ENCODE peak calls at places on chromosomes 4 and X, in six cellular contexts. J, V, T, S, A and I are unnamed samples.

GRCh38 chrX:106246511-106246910 is 78.4 kb downstream of the PWWP3B start:
- DNase-seq in J (peak), V (no peak), T (no peak), S (no peak), A (peak), I (no peak)

GRCh38 chrX:148380614-148381561 is 119.5 kb upstream of the AFF2 start:
- DNase-seq in J (no peak), V (no peak), T (no peak), S (peak), A (no peak), I (peak)

GRCh38 chr4:38385286-38386010 is 278.6 kb upstream of the KLF3 start:
- DNase-seq in J (no peak), V (no peak), T (no peak), S (no peak), A (peak), I (peak)

GRCh38 chr4:137307806-137308205 is 224.5 kb downstream of the PCDH18 start:
- DNase-seq in J (peak), V (peak), T (peak), S (no peak), A (peak), I (no peak)

GRCh38 chrX:10173331-10173900 is 16.6 kb downstream of the CLCN4 start:
- DNase-seq in J (no peak), V (peak), T (peak), S (no peak), A (peak), I (peak)

GRCh38 chr4:150096625-150097024 is 18.4 kb downstream of the DCLK2 start:
- DNase-seq in J (no peak), V (no peak), T (no peak), S (no peak), A (no peak), I (no peak)

GRCh38 chrX:55480390-55481062 is 9.1 kb downstream of the USP51 start:
- DNase-seq in J (no peak), V (no peak), T (no peak), S (no peak), A (no peak), I (no peak)

GRCh38 chr4:60913026-60913425 is 287.1 kb upstream of the ADGRL3 start:
- DNase-seq in J (no peak), V (no peak), T (no peak), S (no peak), A (no peak), I (no peak)

GRCh38 chrX:43655961-43656494 is at the start of gene MAOA:
- DNase-seq in J (peak), V (no peak), T (peak), S (no peak), A (peak), I (peak)

GRCh38 chr4:51932261-51932660 is 87.9 kb downstream of the LRRC66 start:
- DNase-seq in J (no peak), V (peak), T (no peak), S (no peak), A (no peak), I (no peak)

GRCh38 chrX:130393451-130394074 is 8.1 kb upstream of the GPR119 start:
- DNase-seq in J (peak), V (peak), T (peak), S (no peak), A (peak), I (peak)

GRCh38 chr4:17072483-17072882 is 174.0 kb upstream of the LDB2 start:
- DNase-seq in J (no peak), V (no peak), T (no peak), S (no peak), A (no peak), I (no peak)

GRCh38 chr4:47122592-47123291 is 91.4 kb downstream of the GABRB1 start:
- DNase-seq in J (peak), V (peak), T (peak), S (no peak), A (peak), I (peak)

GRCh38 chrX:73765776-73766465 is 202.9 kb downstream of the CHIC1 start:
- DNase-seq in J (no peak), V (no peak), T (no peak), S (no peak), A (no peak), I (no peak)

GRCh38 chrX:120797201-120797938 is 78.3 kb downstream of the CT47B1 start:
- DNase-seq in J (no peak), V (no peak), T (no peak), S (no peak), A (no peak), I (peak)

GRCh38 chr4:128565565-128566186 is 243.8 kb upstream of the JADE1 start:
- DNase-seq in J (peak), V (no peak), T (no peak), S (no peak), A (peak), I (peak)

GRCh38 chr4:126614456-126614855 is 1018.3 kb upstream of the INTU start:
- DNase-seq in J (no peak), V (no peak), T (no peak), S (no peak), A (no peak), I (no peak)

GRCh38 chrX:115259238-115259875 is 25.5 kb upstream of the LRCH2 start:
- DNase-seq in J (no peak), V (peak), T (no peak), S (no peak), A (no peak), I (no peak)

GRCh38 chr4:31104596-31104995 is 384.4 kb downstream of the PCDH7 start:
- DNase-seq in J (no peak), V (no peak), T (no peak), S (no peak), A (no peak), I (no peak)

GRCh38 chr4:184355111-184355604 is 119.2 kb downstream of the IRF2 start:
- DNase-seq in J (peak), V (no peak), T (peak), S (no peak), A (peak), I (no peak)

GRCh38 chr4:14568356-14568755 is 433.9 kb upstream of the CPEB2 start:
- DNase-seq in J (no peak), V (no peak), T (no peak), S (no peak), A (no peak), I (no peak)

GRCh38 chrX:130111220-130111934 is 1.1 kb upstream of the ELF4 start:
- DNase-seq in J (no peak), V (no peak), T (no peak), S (no peak), A (peak), I (no peak)

GRCh38 chr4:113423631-113424030 is 337.9 kb downstream of the CAMK2D start:
- DNase-seq in J (no peak), V (no peak), T (no peak), S (no peak), A (peak), I (no peak)

GRCh38 chr4:142091691-142092182 is 455.4 kb downstream of the IL15 start:
- DNase-seq in J (peak), V (peak), T (no peak), S (no peak), A (peak), I (no peak)

GRCh38 chr4:1177274-1178141 is 5.1 kb upstream of the SPON2 start:
- DNase-seq in J (peak), V (no peak), T (peak), S (no peak), A (peak), I (peak)

GRCh38 chrX:110003167-110004156 is 548 bp downstream of the TMEM164 start:
- DNase-seq in J (no peak), V (no peak), T (peak), S (no peak), A (no peak), I (peak)

GRCh38 chrX:125444659-125445058 is 125.0 kb downstream of the TEX13C start:
- DNase-seq in J (no peak), V (no peak), T (no peak), S (no peak), A (peak), I (no peak)

GRCh38 chrX:44874481-44875184 is 1.6 kb downstream of the KDM6A start:
- DNase-seq in J (peak), V (no peak), T (peak), S (peak), A (peak), I (peak)

GRCh38 chr4:57074753-57075152 is 35.4 kb downstream of the IGFBP7 start:
- DNase-seq in J (peak), V (peak), T (no peak), S (no peak), A (peak), I (no peak)

GRCh38 chrX:154779261-154779660 is 16.6 kb downstream of the DKC1 start:
- DNase-seq in J (peak), V (peak), T (no peak), S (no peak), A (peak), I (no peak)

GRCh38 chr4:177485528-177485927 is 43.3 kb upstream of the AGA start:
- DNase-seq in J (peak), V (no peak), T (no peak), S (no peak), A (peak), I (no peak)

GRCh38 chr4:1463088-1463926 is 57.1 kb upstream of the NKX1-1 start:
- DNase-seq in J (no peak), V (no peak), T (no peak), S (no peak), A (no peak), I (no peak)

GRCh38 chrX:120269379-120270035 is 18.9 kb downstream of the ZBTB33 start:
- DNase-seq in J (no peak), V (no peak), T (no peak), S (peak), A (peak), I (no peak)

GRCh38 chr4:52076731-52077130 is 25.6 kb downstream of the SPATA18 start:
- DNase-seq in J (no peak), V (no peak), T (no peak), S (no peak), A (no peak), I (no peak)

GRCh38 chrX:68686684-68687045 is 39.2 kb downstream of the STARD8 start:
- DNase-seq in J (no peak), V (no peak), T (no peak), S (no peak), A (peak), I (no peak)

GRCh38 chr4:55326629-55327028 is 19.4 kb upstream of the SRD5A3 start:
- DNase-seq in J (peak), V (no peak), T (no peak), S (no peak), A (no peak), I (no peak)

GRCh38 chrX:133561251-133561650 is 146.0 kb upstream of the GPC4 start:
- DNase-seq in J (no peak), V (no peak), T (no peak), S (no peak), A (no peak), I (no peak)

GRCh38 chr4:27270435-27270834 is 409.8 kb downstream of the STIM2 start:
- DNase-seq in J (peak), V (no peak), T (no peak), S (no peak), A (peak), I (no peak)

GRCh38 chr4:28709821-28710330 is 1849.2 kb downstream of the STIM2 start:
- DNase-seq in J (peak), V (no peak), T (no peak), S (no peak), A (peak), I (no peak)
- H3K4me3 ChIP-seq in J (no peak), V (no peak), T (no peak), S (no peak), A (no peak), I (no peak)

GRCh38 chrX:48688531-48689142 is 5.0 kb downstream of the WAS start:
- DNase-seq in J (no peak), V (no peak), T (no peak), S (no peak), A (no peak), I (no peak)

GRCh38 chrX:48685416-48685815 is 1.8 kb downstream of the WAS start:
- DNase-seq in J (no peak), V (no peak), T (no peak), S (no peak), A (no peak), I (no peak)

GRCh38 chrX:48681539-48682183 is 1.9 kb upstream of the WAS start:
- DNase-seq in J (no peak), V (no peak), T (no peak), S (no peak), A (no peak), I (no peak)

GRCh38 chrX:48683411-48683982 is at the start of gene WAS:
- DNase-seq in J (no peak), V (no peak), T (no peak), S (peak), A (no peak), I (peak)

GRCh38 chrX:48684134-48684533 is 535 bp downstream of the WAS start:
- DNase-seq in J (no peak), V (no peak), T (no peak), S (no peak), A (no peak), I (no peak)
- H3K4me3 ChIP-seq in J (no peak), V (no peak), T (peak), S (peak), A (no peak), I (no peak)

GRCh38 chrX:40010550-40011364 is 87.0 kb downstream of the BCOR start:
- DNase-seq in J (no peak), V (no peak), T (no peak), S (no peak), A (no peak), I (no peak)

GRCh38 chrX:40007746-40008705 is 89.7 kb downstream of the BCOR start:
- DNase-seq in J (no peak), V (no peak), T (no peak), S (no peak), A (no peak), I (no peak)

GRCh38 chrX:40009890-40010289 is 87.9 kb downstream of the BCOR start:
- DNase-seq in J (no peak), V (no peak), T (no peak), S (no peak), A (no peak), I (no peak)

GRCh38 chrX:40009462-40009851 is 88.3 kb downstream of the BCOR start:
- DNase-seq in J (no peak), V (no peak), T (no peak), S (no peak), A (no peak), I (no peak)

GRCh38 chrX:40008841-40009461 is 88.8 kb downstream of the BCOR start:
- DNase-seq in J (no peak), V (no peak), T (no peak), S (no peak), A (no peak), I (no peak)
- H3K4me3 ChIP-seq in J (no peak), V (peak), T (peak), S (no peak), A (no peak), I (no peak)

GRCh38 chrX:27924718-27925117 is 56.5 kb downstream of the DCAF8L1 start:
- DNase-seq in J (no peak), V (no peak), T (no peak), S (no peak), A (peak), I (no peak)
- H3K4me3 ChIP-seq in J (no peak), V (no peak), T (no peak), S (no peak), A (no peak), I (no peak)

DNA sequence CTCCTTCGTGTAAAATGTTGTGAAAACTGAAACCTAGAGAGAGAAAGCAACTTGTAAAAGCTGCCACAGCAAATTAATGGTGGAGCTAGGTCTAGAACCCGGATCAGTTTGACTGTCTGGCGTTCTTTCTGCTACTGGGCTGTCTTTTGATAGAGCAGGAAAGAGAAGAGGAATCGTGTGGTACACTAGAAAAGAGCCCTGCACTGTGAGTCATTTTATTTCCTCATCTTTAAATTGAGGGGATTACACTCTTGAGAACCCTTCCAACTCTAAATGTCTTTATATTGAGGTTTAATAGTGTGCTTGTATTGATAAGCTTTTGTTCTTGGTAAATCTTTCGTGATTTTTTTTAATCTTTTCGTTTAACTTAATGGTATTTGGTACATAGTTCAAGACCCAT is 4.3 kb downstream of the WDR44 start:
- DNase-seq in J (no peak), V (no peak), T (no peak), S (no peak), A (peak), I (no peak)
- H3K4me3 ChIP-seq in J (no peak), V (no peak), T (no peak), S (no peak), A (no peak), I (no peak)

DNA sequence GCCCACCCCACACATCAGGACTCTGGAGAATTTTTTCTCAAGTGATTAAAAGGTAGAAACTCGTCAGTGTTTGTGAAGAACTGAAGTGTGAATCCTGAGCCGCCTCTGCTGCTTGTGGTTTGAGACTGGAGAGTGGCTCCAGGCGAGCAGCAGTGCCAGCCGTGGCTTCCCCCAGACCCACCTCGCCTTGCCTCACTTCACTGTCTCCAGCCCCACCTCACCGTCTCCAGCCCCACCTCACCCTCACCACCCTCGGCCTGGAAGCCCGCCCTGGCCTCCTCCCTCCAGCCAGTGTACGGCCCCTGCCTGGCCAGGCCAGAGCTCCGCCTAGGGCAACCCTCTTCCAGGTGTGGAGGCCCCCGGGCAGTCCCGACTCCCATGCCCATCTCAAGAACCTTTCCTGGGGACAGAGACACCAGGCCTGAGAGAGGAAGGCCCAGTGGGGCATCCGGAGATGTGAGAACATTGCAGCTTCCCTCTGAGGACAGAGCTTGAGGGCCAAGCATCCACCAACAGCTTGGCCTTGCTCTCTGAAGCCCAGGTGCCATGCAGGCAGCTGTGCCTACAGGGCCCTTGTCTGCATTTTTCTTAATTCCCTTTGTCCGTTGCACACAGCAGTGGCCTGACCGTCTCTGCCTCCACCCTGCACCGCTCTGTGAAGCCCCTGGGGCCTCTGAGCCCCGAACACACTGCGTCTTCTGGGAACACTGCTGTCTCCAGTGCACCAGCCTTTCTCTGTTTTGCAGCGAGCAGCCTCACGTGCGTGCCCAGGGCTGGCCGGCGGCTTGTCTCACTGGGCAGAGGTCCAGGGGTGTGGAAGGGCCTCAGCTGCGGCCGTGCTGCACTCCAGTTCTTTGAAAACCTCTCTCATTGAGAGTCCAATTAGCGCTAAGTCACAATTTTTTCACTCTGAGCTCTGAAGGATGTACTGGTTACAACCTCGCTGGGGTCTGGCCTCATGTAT is 13.8 kb downstream of the SH3BP2 start:
- DNase-seq in J (no peak), V (no peak), T (peak), S (no peak), A (no peak), I (peak)
- H3K4me3 ChIP-seq in J (no peak), V (no peak), T (no peak), S (no peak), A (no peak), I (no peak)

DNA sequence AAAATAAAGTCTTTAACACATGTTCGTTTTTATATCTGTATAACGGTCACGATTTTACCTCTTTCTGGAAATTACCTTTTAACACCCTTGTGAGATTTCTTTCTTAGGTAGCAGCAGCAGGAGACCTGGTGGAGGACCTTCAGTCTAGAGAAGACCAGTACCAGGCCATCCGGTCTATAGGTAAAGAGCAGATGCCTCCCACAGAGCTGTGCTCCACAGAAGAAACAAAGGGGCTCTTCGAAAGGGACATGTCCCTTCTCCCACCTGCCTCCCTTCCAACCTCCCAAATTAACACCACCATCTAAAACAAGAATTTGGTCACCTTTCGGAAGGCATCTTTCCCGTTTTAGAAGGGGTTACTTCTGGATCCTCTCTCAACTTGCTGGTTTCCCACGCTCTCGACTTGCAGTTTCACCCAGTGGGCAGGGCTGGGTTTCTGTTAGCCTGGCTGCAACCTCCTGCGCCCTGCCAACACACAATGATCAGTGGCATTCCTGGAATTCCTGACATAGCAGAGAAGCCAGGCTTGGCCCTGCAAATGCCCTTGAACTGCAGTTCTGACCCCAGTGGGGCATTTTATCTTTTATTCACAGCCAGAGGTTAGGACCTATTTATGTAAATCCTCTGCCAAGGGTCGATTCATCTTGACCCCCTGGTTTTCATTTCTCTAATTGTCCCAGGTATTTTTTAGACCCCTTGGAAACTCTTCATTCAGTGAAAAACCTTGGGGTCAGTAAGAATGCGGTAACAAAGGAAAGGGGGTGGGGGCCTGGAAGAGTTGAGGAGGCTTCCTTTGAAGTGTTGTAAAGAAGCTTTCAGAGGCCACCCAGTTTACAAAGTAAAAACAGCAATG is 217.8 kb downstream of the ZNF674 start:
- DNase-seq in J (peak), V (no peak), T (no peak), S (no peak), A (peak), I (peak)
- H3K4me3 ChIP-seq in J (peak), V (no peak), T (no peak), S (no peak), A (peak), I (no peak)

GRCh38 chr4:68907788-68908700 is 43.6 kb downstream of the UGT2A3 start:
- DNase-seq in J (no peak), V (no peak), T (no peak), S (no peak), A (no peak), I (no peak)
- H3K4me3 ChIP-seq in J (no peak), V (no peak), T (no peak), S (no peak), A (no peak), I (no peak)

GRCh38 chr4:75940692-75941253 is at the start of gene NAAA:
- DNase-seq in J (peak), V (no peak), T (peak), S (peak), A (peak), I (peak)
- H3K4me3 ChIP-seq in J (peak), V (peak), T (peak), S (peak), A (peak), I (peak)